ENCODE peak calls at places on chromosome 5, in six cellular contexts. S is cerebellar nuclear complex; Q is AG08396; Y is Right ventricle myocardium inferior; J is posterior vena cava; R is stimulated activated CD8-positive, alpha-beta memory T cell treated with anti-CD3 and anti-CD28 coated beads, Interleukin-15, amount 100 ng/mL, for 1 hour. P is an unnamed sample.

GRCh38 chr5:60036539-60036938 is 143.0 kb upstream of the PDE4D start:
- DNase-seq in S (no peak), Q (no peak), Y (no peak), J (no peak), R (no peak), P (no peak)

GRCh38 chr5:1139366-1139765 is 27.5 kb upstream of the SLC12A7 start:
- DNase-seq in S (no peak), Q (no peak), Y (peak; percentile 66), J (no peak), R (no peak), P (no peak)

GRCh38 chr5:133460172-133460758 is 152.1 kb downstream of the FSTL4 start:
- DNase-seq in S (no peak), Q (peak; percentile 29), Y (no peak), J (no peak), R (no peak), P (no peak)

GRCh38 chr5:79436224-79436623 is 77.7 kb downstream of the HOMER1 start:
- DNase-seq in S (no peak), Q (peak; percentile 21), Y (no peak), J (no peak), R (no peak), P (peak; percentile 85)

GRCh38 chr5:174140452-174140851 is 94.9 kb downstream of the NSG2 start:
- DNase-seq in S (no peak), Q (no peak), Y (no peak), J (no peak), R (no peak), P (peak; percentile 68)

GRCh38 chr5:131148835-131149234 is 16.2 kb downstream of the HINT1 start:
- DNase-seq in S (no peak), Q (no peak), Y (no peak), J (no peak), R (no peak), P (no peak)

GRCh38 chr5:177601577-177602457 is 1.9 kb downstream of the B4GALT7 start:
- DNase-seq in S (no peak), Q (no peak), Y (no peak), J (no peak), R (no peak), P (peak; percentile 63)

GRCh38 chr5:50655810-50656205 is 10.6 kb upstream of the PARP8 start:
- DNase-seq in S (no peak), Q (no peak), Y (no peak), J (no peak), R (no peak), P (peak; percentile 9)

GRCh38 chr5:1343315-1343751 is 1.6 kb downstream of the CLPTM1L start:
- DNase-seq in S (no peak), Q (no peak), Y (peak; percentile 45), J (no peak), R (no peak), P (peak; percentile 82)

GRCh38 chr5:122153230-122153629 is 23.9 kb downstream of the ZNF474 start:
- DNase-seq in S (no peak), Q (no peak), Y (no peak), J (no peak), R (no peak), P (peak; percentile 74)

GRCh38 chr5:57889558-57889957 is 406.9 kb upstream of the ACTBL2 start:
- DNase-seq in S (no peak), Q (peak; percentile 43), Y (no peak), J (no peak), R (no peak), P (peak; percentile 68)

GRCh38 chr5:78611161-78611605 is 37.4 kb downstream of the LHFPL2 start:
- DNase-seq in S (no peak), Q (no peak), Y (no peak), J (no peak), R (no peak), P (no peak)

GRCh38 chr5:89255845-89256463 is 373.0 kb upstream of the MEF2C start:
- DNase-seq in S (no peak), Q (peak; percentile 57), Y (no peak), J (no peak), R (no peak), P (peak; percentile 21)

GRCh38 chr5:133806847-133807246 is 161.6 kb downstream of the C5orf15 start:
- DNase-seq in S (no peak), Q (no peak), Y (no peak), J (no peak), R (no peak), P (no peak)

GRCh38 chr5:69468631-69469030 is 24.0 kb upstream of the OCLN start:
- DNase-seq in S (no peak), Q (no peak), Y (no peak), J (no peak), R (no peak), P (no peak)

GRCh38 chr5:62496152-62496551 is 82.5 kb upstream of the LRRC70 start:
- DNase-seq in S (no peak), Q (no peak), Y (no peak), J (no peak), R (no peak), P (no peak)

GRCh38 chr5:85985167-85985566 is 632.6 kb upstream of the COX7C start:
- DNase-seq in S (no peak), Q (no peak), Y (no peak), J (no peak), R (no peak), P (no peak)

GRCh38 chr5:72302171-72302570 is 17.9 kb downstream of the MRPS27 start:
- DNase-seq in S (no peak), Q (no peak), Y (no peak), J (no peak), R (no peak), P (no peak)

GRCh38 chr5:94326579-94326978 is 291.8 kb downstream of the KIAA0825 start:
- DNase-seq in S (no peak), Q (no peak), Y (no peak), J (no peak), R (no peak), P (no peak)

GRCh38 chr5:128212206-128212788 is 128.7 kb downstream of the SLC12A2 start:
- DNase-seq in S (no peak), Q (no peak), Y (no peak), J (no peak), R (no peak), P (peak; percentile 80)

GRCh38 chr5:133932441-133933168 is 35.8 kb downstream of the C5orf15 start:
- DNase-seq in S (no peak), Q (no peak), Y (no peak), J (peak; percentile 60), R (no peak), P (no peak)

GRCh38 chr5:81334304-81335061 is 33.1 kb downstream of the ZCCHC9 start:
- DNase-seq in S (no peak), Q (no peak), Y (no peak), J (no peak), R (no peak), P (peak; percentile 47)

GRCh38 chr5:174182111-174182510 is 136.6 kb downstream of the NSG2 start:
- DNase-seq in S (no peak), Q (no peak), Y (no peak), J (no peak), R (no peak), P (no peak)

GRCh38 chr5:133709074-133709676 is 96.8 kb upstream of the FSTL4 start:
- DNase-seq in S (no peak), Q (peak; percentile 19), Y (no peak), J (no peak), R (no peak), P (no peak)

P was measured in osteoblast.